ENCODE peak calls at places on chromosomes 1 and 21, in seven cellular contexts. L, O, V, B, J, E and N are unnamed samples.

GRCh38 chr1:22854688-22855565 is 117.7 kb downstream of the LACTBL1 start:
- DNase-seq in L (no peak), B (no peak), J (no peak), E (no peak), O (no peak), V (no peak), N (no peak)

GRCh38 chr21:29540289-29540688 is 241.6 kb downstream of the BACH1 start:
- DNase-seq in L (no peak), V (no peak), J (no peak), E (no peak), O (no peak), B (no peak), N (no peak)

GRCh38 chr1:109151146-109151545 is 37.2 kb downstream of the ELAPOR1 start:
- DNase-seq in B (peak; percentile 50), O (no peak), J (peak; percentile 67), E (peak; percentile 34), L (peak; percentile 73), V (no peak), N (peak; percentile 19)

GRCh38 chr1:170402451-170403311 is 129.3 kb upstream of the GORAB start:
- DNase-seq in E (no peak), V (no peak), B (no peak), L (no peak), J (no peak), O (no peak), N (no peak)

GRCh38 chr1:228016653-228017355 is 10.0 kb downstream of the WNT3A start:
- DNase-seq in E (no peak), O (no peak), B (no peak), V (no peak), L (no peak), J (no peak), N (no peak)

GRCh38 chr1:230208619-230209261 is 141.7 kb downstream of the GALNT2 start:
- DNase-seq in L (peak; percentile 14), J (no peak), E (no peak), V (no peak), O (no peak), B (no peak), N (no peak)

GRCh38 chr1:27509127-27510080 is 19.4 kb upstream of the WASF2 start:
- DNase-seq in V (no peak), E (no peak), J (no peak), O (no peak), L (peak; percentile 80), B (no peak), N (peak; percentile 37)

GRCh38 chr1:245091818-245092637 is 62.8 kb upstream of the KIF26B start:
- DNase-seq in B (peak; percentile 48), E (peak; percentile 85), J (peak; percentile 44), O (peak; percentile 53), L (no peak), V (no peak), N (no peak)

GRCh38 chr1:19411612-19412011 is 73.7 kb downstream of the CAPZB start:
- DNase-seq in V (no peak), L (no peak), E (no peak), O (no peak), B (no peak), J (no peak), N (no peak)

GRCh38 chr1:220684890-220685289 is 5.3 kb upstream of the C1orf115 start:
- DNase-seq in V (no peak), O (no peak), L (no peak), B (no peak), J (no peak), E (no peak), N (no peak)

GRCh38 chr1:43549921-43550597 is 19.4 kb downstream of the PTPRF start:
- DNase-seq in B (no peak), E (no peak), J (peak; percentile 95), L (peak; percentile 92), V (no peak), O (peak; percentile 90), N (no peak)
- H3K4me1 ChIP-seq in B (no peaks in the 10 kb centered on the region), E (peaks cover 9% of the 10 kb centered on the region), J (peaks cover 77% of the 10 kb centered on the region), L (peaks cover 10% of the 10 kb centered on the region), V (peaks cover 73% of the 10 kb centered on the region), O (peaks cover 70% of the 10 kb centered on the region), N (no peaks in the 10 kb centered on the region)

GRCh38 chr1:7558041-7558461 is 213.0 kb upstream of the VAMP3 start:
- DNase-seq in O (no peak), J (no peak), E (peak; percentile 96), L (no peak), V (no peak), B (no peak), N (no peak)
- TF ChIP-seq CTCF in O (no peak), J (no peak), E (no peak), L (no peak), V (no peak), B (no peak), N (no peak)

DNA sequence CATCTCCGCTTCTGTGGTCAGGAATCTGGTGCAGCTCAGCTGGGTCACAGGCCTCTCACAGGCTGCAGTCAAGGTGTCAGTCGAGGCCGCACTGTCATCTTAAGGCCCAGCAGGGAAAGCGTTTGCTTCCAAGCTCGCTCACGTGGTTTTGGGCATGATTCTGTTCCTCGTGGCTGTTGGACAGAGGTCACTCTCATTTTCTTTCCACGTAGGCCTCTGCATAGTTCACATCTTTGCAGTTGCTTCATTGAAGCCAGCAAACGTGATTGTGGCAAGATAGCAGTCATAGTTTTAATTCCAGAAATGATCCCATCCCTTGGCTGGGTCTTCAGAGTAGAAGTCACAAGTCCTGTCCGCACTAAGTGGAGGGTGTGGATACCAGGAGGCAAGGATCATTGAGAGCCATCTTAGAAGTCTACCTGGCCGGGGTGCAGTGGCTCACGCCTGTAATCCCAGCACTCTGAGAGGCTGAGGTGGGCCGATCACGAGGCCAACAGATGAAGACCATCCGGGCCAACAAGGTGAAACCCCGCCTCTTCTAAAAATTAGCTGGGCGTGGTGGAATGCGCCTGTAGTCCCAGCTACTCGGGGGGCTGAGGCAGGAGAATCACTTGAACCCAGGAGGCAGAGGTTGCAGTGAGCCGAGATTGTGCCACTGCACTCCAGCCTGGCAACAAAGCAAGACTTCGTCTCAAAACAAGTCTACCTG is 24.5 kb downstream of the NECAP2 start:
- DNase-seq in L (no peak), O (no peak), V (no peak), J (no peak), B (no peak), E (no peak), N (peak; percentile 40)
- H3K9me3 ChIP-seq in L (no peaks in the 10 kb centered on the region), O (no peaks in the 10 kb centered on the region), V (no peaks in the 10 kb centered on the region), J (no peaks in the 10 kb centered on the region), B (no peaks in the 10 kb centered on the region), E (no peaks in the 10 kb centered on the region), N (no peaks in the 10 kb centered on the region)

DNA sequence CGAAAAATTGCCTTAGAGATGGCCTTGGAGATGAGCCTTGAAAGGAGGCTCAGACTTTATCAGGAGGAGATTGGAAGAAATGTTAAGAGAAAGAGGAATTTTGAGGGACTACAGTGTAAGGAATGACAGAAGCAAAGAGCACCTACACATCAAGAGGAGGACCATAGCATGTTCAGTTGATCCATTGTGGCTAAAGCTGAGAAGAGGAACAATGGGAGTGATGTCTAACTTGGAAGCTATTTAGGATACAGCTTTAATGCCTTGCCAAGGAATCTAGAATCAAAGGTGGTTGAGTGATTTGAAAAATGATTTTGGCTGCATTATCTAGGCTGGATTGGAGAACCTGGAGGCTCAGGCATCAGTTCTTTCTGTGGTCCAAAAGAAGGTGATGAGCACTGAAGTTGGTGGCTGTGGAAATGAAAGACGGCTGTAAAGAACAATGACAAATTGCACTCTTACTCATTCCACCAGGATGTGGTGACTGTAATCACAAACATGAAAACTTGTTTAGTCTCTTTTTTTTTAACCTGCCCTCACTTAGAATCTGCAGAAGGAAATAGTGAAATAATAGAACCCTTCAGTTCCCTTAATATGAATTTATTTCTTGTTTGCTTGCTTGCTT is 11.3 kb downstream of the FAM20B start:
- DNase-seq in E (no peak), O (no peak), B (no peak), J (no peak), L (no peak), V (no peak), N (no peak)
- H3K4me1 ChIP-seq in E (peaks cover 8% of the 10 kb centered on the region), O (peaks cover 37% of the 10 kb centered on the region), B (peaks cover 50% of the 10 kb centered on the region), J (peaks cover 28% of the 10 kb centered on the region), L (no peaks in the 10 kb centered on the region), V (peaks cover 81% of the 10 kb centered on the region), N (peaks cover 45% of the 10 kb centered on the region)

DNA sequence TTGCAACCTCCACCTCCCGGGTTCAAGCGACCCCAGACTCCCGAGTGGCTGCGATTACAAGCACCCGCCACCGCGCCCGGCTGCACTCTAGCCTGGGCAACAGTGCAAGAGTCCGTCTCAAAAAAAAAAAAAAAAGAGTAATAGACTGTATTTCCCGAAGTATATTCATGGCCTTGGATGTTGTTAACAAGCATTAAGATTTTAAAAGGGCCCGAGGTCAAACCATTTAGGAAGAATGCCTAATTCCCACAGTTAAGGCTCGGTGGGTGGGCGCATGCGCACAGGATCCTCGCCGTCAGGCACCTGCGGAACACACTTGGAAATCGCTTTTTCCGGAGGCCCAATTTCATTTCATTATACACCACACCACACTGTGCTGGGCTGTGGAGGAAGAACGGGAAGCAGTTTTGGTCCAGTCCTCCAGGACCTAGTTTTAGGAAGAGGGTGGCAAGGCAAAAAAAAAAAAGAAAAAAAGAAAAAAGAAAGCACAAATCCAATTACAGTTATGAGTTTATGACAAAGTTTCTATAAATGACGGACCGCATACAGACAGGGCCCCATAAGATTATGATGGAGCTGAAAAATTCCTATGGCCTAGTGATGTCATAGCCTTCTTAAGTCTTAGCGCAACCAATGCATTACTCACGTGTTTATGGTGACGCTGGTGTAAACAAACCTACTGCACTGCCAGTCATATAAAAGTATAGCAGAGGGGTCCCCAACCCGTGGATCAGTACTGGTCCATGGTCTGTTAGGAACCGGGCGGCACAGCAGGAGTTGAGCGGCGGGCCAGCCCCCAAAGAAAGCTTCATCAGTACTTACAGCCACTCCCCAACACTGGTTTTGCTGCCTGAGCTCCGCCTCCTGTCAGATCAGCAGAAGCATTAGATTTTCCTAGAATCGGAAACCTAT is 38.2 kb downstream of the H3-3A start:
- DNase-seq in J (peak; percentile 42), O (peak; percentile 66), V (no peak), E (peak; percentile 63), B (peak; percentile 23), L (peak; percentile 56), N (no peak)
- TF ChIP-seq CTCF in J (no peak), O (no peak), V (no peak), E (no peak), B (no peak), L (no peak), N (no peak)

DNA sequence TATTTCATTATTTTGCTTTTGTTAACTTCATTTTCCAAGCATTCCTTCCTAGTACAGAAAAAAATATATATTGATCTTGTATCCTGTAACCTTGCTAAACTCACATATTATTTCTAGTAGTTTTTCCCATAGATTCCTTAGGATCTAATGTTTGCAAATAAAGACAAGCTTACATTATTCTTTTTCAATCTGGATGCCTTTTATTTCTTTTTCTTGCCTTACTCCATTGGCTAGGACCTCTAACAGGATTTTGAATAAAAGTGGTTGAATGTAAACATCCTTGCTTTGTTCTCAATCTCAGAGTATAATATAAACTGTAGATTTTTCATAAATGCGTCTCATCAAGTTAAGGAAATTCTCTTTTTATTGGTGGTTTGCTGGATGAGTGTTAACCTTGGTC is 74.5 kb upstream of the GUCA2A start:
- DNase-seq in L (no peak), O (no peak), B (no peak), J (no peak), V (no peak), E (no peak), N (no peak)
- H3K9me3 ChIP-seq in L (no peaks in the 10 kb centered on the region), O (peaks cover 14% of the 10 kb centered on the region), B (no peaks in the 10 kb centered on the region), J (no peaks in the 10 kb centered on the region), V (no peaks in the 10 kb centered on the region), E (no peaks in the 10 kb centered on the region), N (peaks cover 13% of the 10 kb centered on the region)